ENCODE peak calls at places on chromosomes 12 and 14, in four cellular contexts. Y is Kasumi-1; D is stimulated activated CD4-positive, alpha-beta T cell treated with anti-CD3 and anti-CD28 coated beads, Interleukin-4, amount 100 ng/mL, for 48 hours; X is DMS153. A is an unnamed sample.

GRCh38 chr14:68282479-68283377 is 463.1 kb downstream of the RAD51B start:
- DNase-seq in D (no peak), Y (no peak), X (no peak), A (no peak)

GRCh38 chr14:34232790-34233189 is 229.2 kb downstream of the SPTSSA start:
- DNase-seq in X (no peak), D (no peak), Y (no peak), A (no peak)

GRCh38 chr12:96858162-96858561 is 48.9 kb upstream of the NEDD1 start:
- DNase-seq in X (no peak), D (no peak), Y (no peak), A (no peak)

GRCh38 chr14:61126083-61126962 is 145.3 kb downstream of the SLC38A6 start:
- DNase-seq in D (no peak), X (no peak), Y (no peak), A (no peak)

GRCh38 chr12:112148031-112148513 is 22.7 kb downstream of the TRAFD1 start:
- DNase-seq in D (no peak), X (no peak), Y (no peak), A (no peak)

GRCh38 chr14:61470261-61470953 is 149.0 kb downstream of the PRKCH start:
- DNase-seq in Y (peak), X (no peak), D (no peak), A (no peak)

GRCh38 chr14:75577724-75578098 is 709 bp upstream of the FLVCR2 start:
- DNase-seq in X (peak), D (peak), Y (peak), A (peak)

GRCh38 chr12:92107621-92108131 is 38.0 kb downstream of the BTG1 start:
- DNase-seq in Y (no peak), X (peak), D (no peak), A (peak)

GRCh38 chr12:119803391-119803791 is 73.7 kb downstream of the CIT start:
- DNase-seq in D (no peak), X (no peak), Y (no peak), A (peak)

GRCh38 chr14:21070610-21071224 is 613 bp downstream of the ARHGEF40 start:
- DNase-seq in D (no peak), Y (peak), X (peak), A (peak)

GRCh38 chr12:70571705-70572269 is 65.4 kb downstream of the PTPRB start:
- DNase-seq in D (no peak), X (no peak), Y (no peak), A (no peak)

GRCh38 chr12:6962285-6963015 is 8.0 kb downstream of the PHB2 start:
- DNase-seq in X (peak), Y (no peak), D (no peak), A (peak)

GRCh38 chr14:47191693-47192092 is 483.7 kb downstream of the MDGA2 start:
- DNase-seq in D (no peak), X (no peak), Y (no peak), A (no peak)

GRCh38 chr12:92543872-92544271 is 158.9 kb upstream of the PLEKHG7 start:
- DNase-seq in D (no peak), X (no peak), Y (no peak), A (peak)

GRCh38 chr12:21831671-21832357 is 57.3 kb upstream of the KCNJ8 start:
- DNase-seq in X (no peak), D (no peak), Y (no peak), A (no peak)

GRCh38 chr14:72535485-72535884 is 358.4 kb downstream of the DPF3 start:
- DNase-seq in X (no peak), Y (peak), D (no peak), A (no peak)

GRCh38 chr12:83889745-83890144 is 1022.9 kb downstream of the SLC6A15 start:
- DNase-seq in X (no peak), Y (peak), D (no peak), A (no peak)

GRCh38 chr14:105865266-105865903 is 339.0 kb downstream of the TMEM121 start:
- DNase-seq in D (no peak), X (no peak), Y (no peak), A (no peak)

GRCh38 chr12:3761116-3761770 is 8.3 kb upstream of the CRACR2A start:
- DNase-seq in D (no peak), Y (no peak), X (no peak), A (no peak)

GRCh38 chr12:3704512-3705348 is 48.2 kb downstream of the CRACR2A start:
- DNase-seq in Y (no peak), D (no peak), X (no peak), A (no peak)

GRCh38 chr14:67820428-67820881 is 876 bp downstream of the RAD51B start:
- DNase-seq in X (peak), D (no peak), Y (peak), A (peak)

GRCh38 chr12:102216086-102216691 is 18.6 kb upstream of the PMCH start:
- DNase-seq in X (no peak), Y (no peak), D (no peak), A (no peak)

GRCh38 chr14:71739273-71739990 is 192.8 kb upstream of the RGS6 start:
- DNase-seq in D (no peak), X (no peak), Y (no peak), A (no peak)

GRCh38 chr14:47929334-47929733 is 253.9 kb upstream of the MDGA2 start:
- DNase-seq in Y (no peak), X (no peak), D (no peak), A (no peak)

GRCh38 chr12:132711169-132711843 is 664 bp downstream of the PGAM5 start:
- DNase-seq in X (no peak), D (peak), Y (no peak), A (no peak)

GRCh38 chr14:63933110-63933509 is 80.3 kb downstream of the SYNE2 start:
- DNase-seq in D (no peak), X (no peak), Y (no peak), A (no peak)

GRCh38 chr14:85332401-85332800 is 197.5 kb upstream of the FLRT2 start:
- DNase-seq in Y (no peak), D (no peak), X (no peak), A (no peak)

A was measured in NCI-H510A treated with DMSO at 0.1 percent for 48 hours.